ENCODE peak calls at places on chromosomes 6 and 20, in five cellular contexts. One of them, this sample, is unnamed.

GRCh38 chr20:43590036-43590391 is 723 bp upstream of the IFT52 start:
- DNase-seq in T-helper 2 cell: no peak
- DNase-seq in lower leg skin: no peak
- DNase-seq in adrenal gland: no peak
- DNase-seq in activated T-cell treated with anti-CD3 and anti-CD28 coated beads for 1 hour: no peak
- DNase-seq in this sample: peak

GRCh38 chr6:138622967-138623366 is 123.7 kb upstream of the NHSL1 start:
- DNase-seq in T-helper 2 cell: no peak
- DNase-seq in lower leg skin: no peak
- DNase-seq in adrenal gland: no peak
- DNase-seq in activated T-cell treated with anti-CD3 and anti-CD28 coated beads for 1 hour: no peak
- DNase-seq in this sample: no peak

GRCh38 chr6:5337573-5337972 is 76.3 kb downstream of the FARS2 start:
- DNase-seq in T-helper 2 cell: no peak
- DNase-seq in lower leg skin: no peak
- DNase-seq in adrenal gland: no peak
- DNase-seq in activated T-cell treated with anti-CD3 and anti-CD28 coated beads for 1 hour: no peak
- DNase-seq in this sample: no peak

GRCh38 chr6:70820778-70821177 is 136.1 kb downstream of the B3GAT2 start:
- DNase-seq in T-helper 2 cell: no peak
- DNase-seq in lower leg skin: no peak
- DNase-seq in adrenal gland: no peak
- DNase-seq in activated T-cell treated with anti-CD3 and anti-CD28 coated beads for 1 hour: no peak
- DNase-seq in this sample: no peak

GRCh38 chr6:26033132-26033941 is 53.9 kb upstream of the HFE start:
- DNase-seq in T-helper 2 cell: no peak
- DNase-seq in lower leg skin: peak
- DNase-seq in adrenal gland: peak
- DNase-seq in activated T-cell treated with anti-CD3 and anti-CD28 coated beads for 1 hour: peak
- DNase-seq in this sample: peak

GRCh38 chr6:168377481-168377850 is 57.9 kb upstream of the DACT2 start:
- DNase-seq in T-helper 2 cell: no peak
- DNase-seq in lower leg skin: no peak
- DNase-seq in adrenal gland: no peak
- DNase-seq in activated T-cell treated with anti-CD3 and anti-CD28 coated beads for 1 hour: no peak
- DNase-seq in this sample: peak

GRCh38 chr6:127120109-127120786 is 1.8 kb downstream of the RSPO3 start:
- DNase-seq in T-helper 2 cell: no peak
- DNase-seq in lower leg skin: peak
- DNase-seq in adrenal gland: no peak
- DNase-seq in activated T-cell treated with anti-CD3 and anti-CD28 coated beads for 1 hour: no peak
- DNase-seq in this sample: peak

GRCh38 chr20:5933802-5934436 is 16.4 kb downstream of the TRMT6 start:
- DNase-seq in T-helper 2 cell: no peak
- DNase-seq in lower leg skin: no peak
- DNase-seq in adrenal gland: no peak
- DNase-seq in activated T-cell treated with anti-CD3 and anti-CD28 coated beads for 1 hour: no peak
- DNase-seq in this sample: no peak

GRCh38 chr20:34180460-34181108 is 60.6 kb upstream of the ASIP start:
- DNase-seq in T-helper 2 cell: no peak
- DNase-seq in lower leg skin: no peak
- DNase-seq in adrenal gland: no peak
- DNase-seq in activated T-cell treated with anti-CD3 and anti-CD28 coated beads for 1 hour: no peak
- DNase-seq in this sample: no peak

GRCh38 chr6:26003102-26003694 is 40.6 kb downstream of the TRIM38 start:
- DNase-seq in T-helper 2 cell: no peak
- DNase-seq in lower leg skin: peak
- DNase-seq in adrenal gland: peak
- DNase-seq in activated T-cell treated with anti-CD3 and anti-CD28 coated beads for 1 hour: no peak
- DNase-seq in this sample: peak

GRCh38 chr6:138109042-138109997 is 2.1 kb upstream of the PERP start:
- DNase-seq in T-helper 2 cell: peak
- DNase-seq in lower leg skin: peak
- DNase-seq in adrenal gland: peak
- DNase-seq in activated T-cell treated with anti-CD3 and anti-CD28 coated beads for 1 hour: peak
- DNase-seq in this sample: peak

GRCh38 chr6:13248053-13248452 is 80.3 kb downstream of the TBC1D7 start:
- DNase-seq in T-helper 2 cell: no peak
- DNase-seq in lower leg skin: peak
- DNase-seq in adrenal gland: no peak
- DNase-seq in activated T-cell treated with anti-CD3 and anti-CD28 coated beads for 1 hour: no peak
- DNase-seq in this sample: no peak

GRCh38 chr6:143059616-143060353 is 904 bp upstream of the AIG1 start:
- DNase-seq in T-helper 2 cell: no peak
- DNase-seq in lower leg skin: no peak
- DNase-seq in adrenal gland: peak
- DNase-seq in activated T-cell treated with anti-CD3 and anti-CD28 coated beads for 1 hour: no peak
- DNase-seq in this sample: peak

GRCh38 chr6:36129889-36130671 is at the start of gene MAPK13:
- DNase-seq in T-helper 2 cell: no peak
- DNase-seq in lower leg skin: peak
- DNase-seq in adrenal gland: no peak
- DNase-seq in activated T-cell treated with anti-CD3 and anti-CD28 coated beads for 1 hour: no peak
- DNase-seq in this sample: no peak